ENCODE peak calls at places on chromosomes 5 and 9, in seven cellular contexts. O is psoas muscle, E is uterus, T is RKO, M is HT1080, H is OCI-LY7, L is BJ. R is an unnamed sample.

GRCh38 chr5:147558826-147559225 is 49.0 kb upstream of the DPYSL3 start:
- DNase-seq in L (no peak), O (no peak), M (peak; percentile 73), E (peak; percentile 65), T (peak; percentile 23), H (no peak), R (no peak)

GRCh38 chr9:33350310-33350709 is 52.1 kb downstream of the AQP7 start:
- DNase-seq in T (peak; percentile 47), E (no peak), H (no peak), O (no peak), L (peak; percentile 71), M (peak; percentile 46), R (no peak)

GRCh38 chr9:122261469-122261881 is 3.2 kb downstream of the RBM18 start:
- DNase-seq in O (peak; percentile 79), H (no peak), T (peak; percentile 23), E (peak; percentile 54), M (no peak), L (no peak), R (no peak)

GRCh38 chr5:166834246-166834645 is 1457.2 kb upstream of the WWC1 start:
- DNase-seq in L (no peak), E (no peak), M (no peak), O (no peak), T (no peak), H (no peak), R (no peak)

GRCh38 chr9:122370869-122371467 is at the start of gene PTGS1:
- DNase-seq in H (peak; percentile 49), E (no peak), M (no peak), O (peak; percentile 70), T (no peak), L (no peak), R (no peak)

GRCh38 chr5:83102581-83102980 is 25.2 kb downstream of the XRCC4 start:
- DNase-seq in O (no peak), M (no peak), H (no peak), T (no peak), E (no peak), L (no peak), R (no peak)

GRCh38 chr5:125017796-125018195 is 271.4 kb upstream of the ZNF608 start:
- DNase-seq in T (no peak), M (no peak), O (no peak), H (no peak), E (no peak), L (no peak), R (no peak)

GRCh38 chr9:116390306-116391228 is 237.0 kb downstream of the PAPPA start:
- DNase-seq in L (no peak), H (no peak), E (no peak), M (no peak), T (no peak), O (no peak), R (no peak)

GRCh38 chr5:138559937-138560336 is 15.3 kb downstream of the HSPA9 start:
- DNase-seq in E (no peak), L (no peak), M (no peak), O (no peak), T (no peak), H (no peak), R (no peak)

GRCh38 chr5:54438601-54439399 is 16.7 kb upstream of the HSPB3 start:
- DNase-seq in T (no peak), E (no peak), M (no peak), L (no peak), O (no peak), H (peak; percentile 38), R (no peak)

GRCh38 chr9:87277346-87277745 is 220.3 kb upstream of the DAPK1 start:
- DNase-seq in E (no peak), H (no peak), O (no peak), L (no peak), M (no peak), T (no peak), R (no peak)

GRCh38 chr5:10585120-10585915 is 21.4 kb downstream of the ANKRD33B start:
- DNase-seq in O (no peak), M (no peak), E (no peak), H (no peak), T (no peak), L (no peak), R (no peak)

GRCh38 chr5:90932052-90932699 is 373.6 kb downstream of the ADGRV1 start:
- DNase-seq in H (peak; percentile 22), E (peak; percentile 18), T (peak; percentile 48), M (peak; percentile 58), O (no peak), L (no peak), R (peak; percentile 2)

GRCh38 chr5:123095694-123096120 is 6.7 kb downstream of the PRDM6 start:
- DNase-seq in O (no peak), M (no peak), H (no peak), L (no peak), T (no peak), E (no peak), R (no peak)

GRCh38 chr5:168364151-168364661 is 72.8 kb downstream of the WWC1 start:
- DNase-seq in M (peak; percentile 98), E (no peak), T (no peak), L (no peak), H (no peak), O (no peak), R (no peak)

GRCh38 chr5:134113908-134114875 is at the start of gene TCF7:
- DNase-seq in H (peak; percentile 81), L (no peak), M (no peak), O (peak; percentile 86), E (peak; percentile 81), T (peak; percentile 86), R (peak; percentile 72)

GRCh38 chr9:122327175-122327574 is 43.6 kb upstream of the PTGS1 start:
- DNase-seq in E (no peak), H (no peak), L (no peak), T (no peak), O (no peak), M (no peak), R (no peak)

GRCh38 chr9:27436234-27436633 is 87.9 kb upstream of the IFNK start:
- DNase-seq in T (no peak), O (no peak), E (no peak), L (no peak), M (no peak), H (no peak), R (no peak)

GRCh38 chr9:99433555-99433954 is 211.5 kb downstream of the SEC61B start:
- DNase-seq in O (peak; percentile 55), L (peak; percentile 75), T (peak; percentile 98), M (peak; percentile 95), H (peak; percentile 2), E (no peak), R (peak; percentile 68)

GRCh38 chr5:38796000-38796738 is 49.6 kb upstream of the OSMR start:
- DNase-seq in L (no peak), E (peak; percentile 78), H (no peak), O (peak; percentile 90), T (no peak), M (no peak), R (no peak)

GRCh38 chr9:35727676-35728040 is 4.3 kb downstream of the TLN1 start:
- DNase-seq in E (no peak), T (no peak), M (no peak), H (no peak), O (no peak), L (no peak), R (no peak)

GRCh38 chr9:122040573-122041242 is 52.4 kb downstream of the TTLL11 start:
- DNase-seq in L (no peak), T (no peak), M (no peak), O (no peak), H (no peak), E (no peak), R (no peak)

GRCh38 chr9:127934986-127935385 is 2.7 kb downstream of the DPM2 start:
- DNase-seq in H (no peak), O (no peak), E (no peak), M (no peak), T (no peak), L (no peak), R (no peak)

GRCh38 chr5:172958268-172959046 is 767 bp upstream of the RPL26L1 start:
- DNase-seq in M (no peak), L (no peak), E (peak; percentile 61), O (peak; percentile 71), T (peak; percentile 79), H (peak; percentile 67), R (peak; percentile 69)

GRCh38 chr9:116661037-116661954 is 25.8 kb upstream of the TRIM32 start:
- DNase-seq in E (peak; percentile 21), L (peak; percentile 35), M (peak; percentile 73), O (no peak), T (peak; percentile 85), H (peak; percentile 55), R (no peak)

GRCh38 chr5:166428264-166428663 is 1863.2 kb upstream of the WWC1 start:
- DNase-seq in O (no peak), M (no peak), H (no peak), E (no peak), L (no peak), T (no peak), R (no peak)

GRCh38 chr5:4420177-4420576 is 720.0 kb upstream of the ADAMTS16 start:
- DNase-seq in T (no peak), E (no peak), O (no peak), H (no peak), M (no peak), L (no peak), R (no peak)

GRCh38 chr5:362189-362588 is 40.7 kb downstream of the AHRR start:
- DNase-seq in M (no peak), E (no peak), T (no peak), O (no peak), L (no peak), H (no peak), R (no peak)

R was measured in stimulated activated CD4-positive, alpha-beta T cell treated with anti-CD3 and anti-CD28 coated beads, Interleukin-1b, Interleukin-23, amount 100 ng/mL, for 48 hours.